ENCODE peak calls at places on chromosomes 12 and 14, in ten cellular contexts. I is small intestine; X is ovary; C is cardiac muscle cell; G is mammary epithelial cell; U is pancreas; P is dorsolateral prefrontal cortex; H is naive thymus-derived CD4-positive, alpha-beta T cell; Y is adrenal gland; O is GM23248. B is an unnamed sample.

GRCh38 chr12:27922591-27923139 is 49.9 kb downstream of the PTHLH start:
- DNase-seq in U (no peak), X (no peak), O (peak; percentile 84), I (no peak), P (no peak), H (no peak), Y (peak; percentile 84), G (peak; percentile 86), C (peak; percentile 70), B (peak; percentile 88)

GRCh38 chr12:77166711-77167110 is 101.3 kb upstream of the E2F7 start:
- DNase-seq in P (no peak), U (no peak), H (no peak), I (no peak), O (peak; percentile 75), Y (no peak), G (no peak), C (no peak), X (no peak), B (no peak)

GRCh38 chr12:83664650-83665049 is 977.9 kb downstream of the TMTC2 start:
- DNase-seq in P (no peak), X (no peak), Y (no peak), H (no peak), O (no peak), G (no peak), I (no peak), U (no peak), C (no peak), B (no peak)

GRCh38 chr12:64612843-64613242 is 2.5 kb downstream of the RASSF3 start:
- DNase-seq in Y (no peak), C (no peak), P (no peak), U (no peak), H (no peak), O (no peak), G (no peak), I (no peak), X (no peak), B (no peak)

GRCh38 chr12:2640281-2640680 is 154.5 kb upstream of the FKBP4 start:
- DNase-seq in I (no peak), Y (no peak), U (no peak), C (no peak), P (no peak), H (no peak), O (peak; percentile 89), X (no peak), G (no peak), B (peak; percentile 95)

GRCh38 chr12:66467932-66468331 is 165.6 kb downstream of the HELB start:
- DNase-seq in Y (no peak), U (no peak), O (peak; percentile 4), G (peak; percentile 6), X (no peak), C (peak; percentile 13), H (no peak), I (no peak), P (no peak), B (no peak)

GRCh38 chr12:112252184-112252583 is 126.8 kb downstream of the TRAFD1 start:
- DNase-seq in U (no peak), C (peak; percentile 44), G (peak; percentile 22), H (no peak), I (no peak), Y (no peak), X (no peak), O (peak; percentile 33), P (no peak), B (no peak)

GRCh38 chr12:108814462-108815211 is 42.7 kb downstream of the SSH1 start:
- DNase-seq in O (peak; percentile 8), I (no peak), U (peak; percentile 59), P (no peak), X (no peak), H (no peak), G (peak; percentile 99), C (no peak), Y (no peak), B (no peak)

GRCh38 chr14:76918176-76918750 is 92.1 kb downstream of the LRRC74A start:
- DNase-seq in U (no peak), P (peak; percentile 52), Y (peak; percentile 74), I (no peak), G (no peak), X (peak; percentile 72), C (peak; percentile 94), O (peak; percentile 93), H (no peak), B (peak; percentile 93)

GRCh38 chr14:62162998-62163589 is 400.9 kb downstream of the SNAPC1 start:
- DNase-seq in X (no peak), G (peak; percentile 19), I (peak; percentile 32), C (peak; percentile 64), P (no peak), U (no peak), H (peak; percentile 22), Y (no peak), O (peak; percentile 71), B (peak; percentile 57)

GRCh38 chr14:32494566-32495434 is 165.7 kb downstream of the AKAP6 start:
- DNase-seq in P (no peak), X (no peak), G (no peak), O (peak; percentile 62), H (no peak), U (no peak), Y (no peak), I (no peak), C (no peak), B (no peak)

GRCh38 chr12:92897844-92898243 is 31.3 kb downstream of the EEA1 start:
- DNase-seq in O (no peak), I (no peak), P (no peak), Y (no peak), U (no peak), G (no peak), X (no peak), H (no peak), C (no peak), B (no peak)

GRCh38 chr12:90167501-90167900 is 458.9 kb upstream of the ATP2B1 start:
- DNase-seq in I (no peak), U (no peak), O (no peak), H (no peak), G (peak; percentile 24), C (no peak), Y (no peak), P (no peak), X (no peak), B (no peak)

GRCh38 chr12:109385339-109386078 is 37.8 kb downstream of the MYO1H start:
- DNase-seq in X (no peak), U (no peak), C (peak; percentile 68), I (peak; percentile 17), P (no peak), O (peak; percentile 85), Y (no peak), H (peak; percentile 22), G (peak; percentile 55), B (no peak)

GRCh38 chr12:56631790-56632700 is 1.9 kb upstream of the BAZ2A start:
- DNase-seq in H (peak; percentile 16), P (no peak), O (peak; percentile 48), U (peak; percentile 84), Y (peak; percentile 69), X (peak; percentile 80), C (peak; percentile 47), G (peak; percentile 30), I (peak; percentile 75), B (peak; percentile 92)

GRCh38 chr14:105500036-105500725 is 9.1 kb downstream of the TEDC1 start:
- DNase-seq in Y (no peak), H (no peak), U (peak; percentile 46), G (no peak), P (no peak), C (no peak), O (no peak), X (no peak), I (no peak), B (peak; percentile 71)

GRCh38 chr14:101072531-101072930 is 169.0 kb upstream of the RTL1 start:
- DNase-seq in H (no peak), O (no peak), Y (no peak), X (no peak), C (no peak), I (no peak), U (no peak), P (peak; percentile 26), G (no peak), B (no peak)

GRCh38 chr12:12024958-12025682 is 45.6 kb upstream of the BCL2L14 start:
- DNase-seq in Y (no peak), I (no peak), C (no peak), G (no peak), O (no peak), X (no peak), H (peak; percentile 27), U (no peak), P (no peak), B (no peak)

GRCh38 chr14:90062852-90063539 is 1.2 kb downstream of the KCNK13 start:
- DNase-seq in P (no peak), C (no peak), O (no peak), U (no peak), I (peak; percentile 27), X (no peak), H (no peak), G (no peak), Y (no peak), B (peak; percentile 76)
- H3K27ac ChIP-seq in P (no peak overlapping the region), C (no peak overlapping the region), O (no peak overlapping the region), U (no peak overlapping the region), I (no peak overlapping the region), X (no peak overlapping the region), H (no peak overlapping the region), G (no peak overlapping the region), Y (no peak overlapping the region), B (no peak overlapping the region)

GRCh38 chr14:99234366-99234765 is 37.6 kb downstream of the BCL11B start:
- DNase-seq in P (no peak), X (no peak), Y (no peak), O (no peak), G (no peak), I (no peak), H (no peak), U (no peak), C (no peak), B (no peak)
- H3K4me3 ChIP-seq in P (no peak overlapping the region), X (no peak overlapping the region), Y (no peak overlapping the region), O (no peak overlapping the region), G (no peak overlapping the region), I (no peak overlapping the region), H (peak overlapping the region; percentile 48), U (no peak overlapping the region), C (no peak overlapping the region), B (no peak overlapping the region)

DNA sequence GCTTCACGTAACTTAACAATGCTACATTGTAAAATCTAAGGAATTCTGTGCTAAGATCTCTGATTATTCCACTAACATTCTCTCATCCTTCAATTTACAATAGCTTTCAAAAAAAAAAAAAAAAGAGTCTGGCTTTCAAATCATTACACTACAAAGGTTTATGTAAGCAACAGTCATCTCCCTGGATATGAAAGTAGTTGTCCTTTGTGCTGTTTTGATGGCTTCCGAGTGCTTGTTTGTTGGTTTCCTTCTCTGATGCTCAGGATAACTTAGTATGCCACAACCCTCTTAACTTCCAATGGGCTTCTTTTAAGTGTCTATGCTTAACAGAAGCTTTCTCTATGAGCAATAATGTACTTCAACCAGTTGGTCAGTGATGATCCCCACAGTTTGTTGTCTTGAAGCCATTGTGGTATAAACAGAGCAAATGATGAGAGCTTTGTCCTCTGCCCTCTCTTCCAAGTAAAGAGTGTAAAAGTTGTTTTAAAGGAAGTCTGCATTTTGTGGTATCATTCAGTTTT is 396.2 kb upstream of the RGS6 start:
- DNase-seq in I (no peak), C (no peak), U (no peak), H (no peak), P (no peak), O (no peak), X (no peak), G (no peak), Y (no peak), B (no peak)
- H3K27ac ChIP-seq in I (no peak overlapping the region), C (no peak overlapping the region), U (no peak overlapping the region), H (no peak overlapping the region), P (no peak overlapping the region), O (no peak overlapping the region), X (no peak overlapping the region), G (no peak overlapping the region), Y (no peak overlapping the region), B (peak overlapping the region; percentile 9)

DNA sequence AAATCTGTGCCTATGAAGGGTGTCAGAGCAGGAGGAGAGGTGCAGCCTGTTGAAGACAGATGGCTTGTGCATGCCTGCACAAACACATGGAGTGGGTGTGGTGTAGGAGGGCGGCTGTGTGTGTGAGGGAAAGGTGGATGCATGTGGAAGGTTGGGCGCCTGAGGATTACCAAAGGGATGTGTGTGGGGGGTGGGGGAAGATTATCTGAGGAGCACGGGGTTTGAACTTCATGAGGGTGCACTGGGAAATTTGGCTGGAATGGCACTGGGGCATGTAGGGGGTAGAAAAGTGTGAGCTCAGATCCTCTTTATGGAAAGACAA is 2.7 kb downstream of the NTF3 start:
- DNase-seq in H (no peak), O (no peak), I (peak; percentile 17), C (no peak), X (no peak), G (no peak), Y (no peak), P (no peak), U (no peak), B (no peak)
- H3K4me3 ChIP-seq in H (no peak overlapping the region), O (no peak overlapping the region), I (no peak overlapping the region), C (no peak overlapping the region), X (no peak overlapping the region), G (no peak overlapping the region), Y (no peak overlapping the region), P (no peak overlapping the region), U (no peak overlapping the region), B (no peak overlapping the region)